ENCODE peak calls at places on chromosomes 6 and 20, in six cellular contexts. One of them, this sample, is unnamed.

GRCh38 chr20:23050847-23051627 is 1.6 kb upstream of the THBD start:
- DNase-seq in kidney tubule cell: peak
- DNase-seq in esophagus squamous epithelium: peak
- DNase-seq in mucosa of gallbladder: peak
- DNase-seq in AG04449: no peak
- DNase-seq in heart right ventricle: peak
- DNase-seq in this sample: no peak

GRCh38 chr20:51541189-51542032 is 1.1 kb downstream of the NFATC2 start:
- DNase-seq in esophagus squamous epithelium: no peak
- DNase-seq in heart right ventricle: peak
- DNase-seq in mucosa of gallbladder: peak
- DNase-seq in AG04449: no peak
- DNase-seq in kidney tubule cell: peak
- DNase-seq in this sample: no peak

GRCh38 chr20:44810391-44811149 is at the start of gene RIMS4:
- DNase-seq in esophagus squamous epithelium: no peak
- DNase-seq in heart right ventricle: no peak
- DNase-seq in AG04449: no peak
- DNase-seq in kidney tubule cell: no peak
- DNase-seq in mucosa of gallbladder: no peak
- DNase-seq in this sample: no peak

GRCh38 chr6:158707120-158707519 is 57.3 kb downstream of the SYTL3 start:
- DNase-seq in heart right ventricle: peak
- DNase-seq in kidney tubule cell: peak
- DNase-seq in esophagus squamous epithelium: no peak
- DNase-seq in mucosa of gallbladder: peak
- DNase-seq in AG04449: no peak
- DNase-seq in this sample: no peak

GRCh38 chr6:15073344-15073789 is 172.5 kb upstream of the JARID2 start:
- DNase-seq in heart right ventricle: no peak
- DNase-seq in AG04449: no peak
- DNase-seq in kidney tubule cell: peak
- DNase-seq in esophagus squamous epithelium: no peak
- DNase-seq in mucosa of gallbladder: no peak
- DNase-seq in this sample: no peak

GRCh38 chr6:77313595-77313994 is 149.7 kb downstream of the HTR1B start:
- DNase-seq in AG04449: no peak
- DNase-seq in heart right ventricle: no peak
- DNase-seq in mucosa of gallbladder: no peak
- DNase-seq in esophagus squamous epithelium: no peak
- DNase-seq in kidney tubule cell: no peak
- DNase-seq in this sample: no peak

GRCh38 chr6:75397806-75398465 is 95.7 kb downstream of the FILIP1 start:
- DNase-seq in AG04449: no peak
- DNase-seq in mucosa of gallbladder: no peak
- DNase-seq in heart right ventricle: no peak
- DNase-seq in esophagus squamous epithelium: no peak
- DNase-seq in kidney tubule cell: peak
- DNase-seq in this sample: no peak

GRCh38 chr20:37327748-37328147 is 18.2 kb upstream of the SRC start:
- DNase-seq in kidney tubule cell: no peak
- DNase-seq in heart right ventricle: no peak
- DNase-seq in esophagus squamous epithelium: no peak
- DNase-seq in AG04449: peak
- DNase-seq in mucosa of gallbladder: peak
- DNase-seq in this sample: peak

GRCh38 chr20:32067234-32067821 is 15.3 kb downstream of the HCK start:
- DNase-seq in kidney tubule cell: peak
- DNase-seq in esophagus squamous epithelium: no peak
- DNase-seq in heart right ventricle: no peak
- DNase-seq in AG04449: peak
- DNase-seq in mucosa of gallbladder: no peak
- DNase-seq in this sample: peak

GRCh38 chr6:137200288-137200687 is 18.9 kb downstream of the IFNGR1 start:
- DNase-seq in heart right ventricle: no peak
- DNase-seq in esophagus squamous epithelium: no peak
- DNase-seq in AG04449: no peak
- DNase-seq in mucosa of gallbladder: no peak
- DNase-seq in kidney tubule cell: no peak
- DNase-seq in this sample: no peak